ENCODE peak calls at places on chromosomes 1 and 21, in four cellular contexts. P is M059J; N is right cardiac atrium; F is activated CD8-positive, alpha-beta memory T cell treated with anti-CD3 and anti-CD28 coated beads, Interleukin-2, amount 50 U/mL, for 48 hours. L is an unnamed sample.

GRCh38 chr1:161072751-161073449 is 3.2 kb upstream of the ARHGAP30 start:
- DNase-seq in F (no peak), N (no peak), P (no peak), L (no peak)

GRCh38 chr1:116432655-116433282 is 59.7 kb downstream of the ATP1A1 start:
- DNase-seq in P (no peak), N (no peak), F (no peak), L (no peak)

GRCh38 chr1:161427733-161428516 is 60.2 kb upstream of the CFAP126 start:
- DNase-seq in N (no peak), F (peak; percentile 89), P (peak; percentile 64), L (no peak)

GRCh38 chr1:151570819-151571218 is 30.7 kb downstream of the TUFT1 start:
- DNase-seq in N (no peak), P (no peak), F (no peak), L (no peak)

GRCh38 chr21:16821588-16821987 is 691.3 kb upstream of the CXADR start:
- DNase-seq in F (no peak), P (peak; percentile 12), N (no peak), L (no peak)

GRCh38 chr1:156114919-156115513 is 505 bp downstream of the LMNA start:
- DNase-seq in N (peak; percentile 83), F (peak; percentile 67), P (peak; percentile 46), L (no peak)

GRCh38 chr1:154810571-154810970 is 59.5 kb downstream of the KCNN3 start:
- DNase-seq in F (no peak), N (no peak), P (no peak), L (no peak)

GRCh38 chr1:38690790-38691189 is 168.8 kb downstream of the RRAGC start:
- DNase-seq in P (peak; percentile 7), F (no peak), N (no peak), L (no peak)

GRCh38 chr1:20110679-20111078 is 8.7 kb downstream of the PLA2G2D start:
- DNase-seq in P (peak; percentile 95), N (no peak), F (no peak), L (no peak)

GRCh38 chr1:156584813-156585212 is 5.3 kb downstream of the TTC24 start:
- DNase-seq in F (no peak), P (no peak), N (no peak), L (no peak)

GRCh38 chr1:24705260-24706073 is 39.8 kb upstream of the CLIC4 start:
- DNase-seq in N (peak; percentile 94), F (no peak), P (peak; percentile 99), L (peak; percentile 78)

GRCh38 chr1:153938996-153939395 is 7.5 kb downstream of the DENND4B start:
- DNase-seq in F (no peak), N (peak; percentile 24), P (no peak), L (no peak)